ENCODE peak calls at places on chromosomes 11 and 22, in five cellular contexts. Z is brain microvascular endothelial cell, Q is H9, R is fibroblast of mammary gland, I is D721Med. K is an unnamed sample.

GRCh38 chr11:125168875-125169537 is 4.5 kb downstream of the PKNOX2 start:
- DNase-seq in Z (no peak), I (peak), Q (no peak), R (no peak), K (no peak)

GRCh38 chr11:61587951-61588695 is 7.2 kb upstream of the SYT7 start:
- DNase-seq in Q (peak), R (peak), Z (no peak), I (peak), K (no peak)

GRCh38 chr22:32067613-32068012 is 24.6 kb downstream of the SLC5A1 start:
- DNase-seq in R (no peak), Q (no peak), I (no peak), Z (no peak), K (no peak)

GRCh38 chr11:69635804-69636511 is 5.0 kb upstream of the CCND1 start:
- DNase-seq in I (no peak), Z (no peak), R (no peak), Q (no peak), K (no peak)

GRCh38 chr11:9315078-9315688 is 790 bp upstream of the TMEM41B start:
- DNase-seq in I (no peak), Z (no peak), Q (no peak), R (peak), K (no peak)

GRCh38 chr11:46417711-46418110 is 26.1 kb upstream of the CHRM4 start:
- DNase-seq in Z (no peak), R (no peak), I (no peak), Q (no peak), K (no peak)

GRCh38 chr11:65774525-65775306 is 6.1 kb downstream of the AP5B1 start:
- DNase-seq in R (no peak), Q (no peak), I (no peak), Z (no peak), K (no peak)

GRCh38 chr11:73320786-73321325 is 12.8 kb downstream of the ARHGEF17 start:
- DNase-seq in R (peak), Z (no peak), Q (no peak), I (no peak), K (no peak)

GRCh38 chr11:128294685-128295079 is 292.7 kb downstream of the ETS1 start:
- DNase-seq in I (no peak), Q (no peak), R (peak), Z (peak), K (no peak)

GRCh38 chr11:65014146-65014960 is at the start of gene ARL2:
- DNase-seq in R (peak), I (no peak), Q (peak), Z (no peak), K (no peak)

GRCh38 chr11:56183459-56183858 is 7.0 kb downstream of the OR5J2 start:
- DNase-seq in Z (no peak), Q (no peak), I (no peak), R (no peak), K (no peak)

GRCh38 chr11:6622261-6623171 is 3.3 kb upstream of the TPP1 start:
- DNase-seq in I (no peak), Q (no peak), R (peak), Z (no peak), K (no peak)

GRCh38 chr11:126628790-126629621 is 273.5 kb downstream of the ST3GAL4 start:
- DNase-seq in Z (no peak), R (peak), I (no peak), Q (no peak), K (peak)

GRCh38 chr11:8031248-8032115 is 44.3 kb downstream of the EIF3F start:
- DNase-seq in Z (no peak), I (no peak), Q (no peak), R (no peak), K (no peak)

GRCh38 chr22:29306175-29306829 is at the start of gene GAS2L1:
- DNase-seq in R (peak), Q (peak), Z (peak), I (peak), K (peak)

GRCh38 chr11:205221-206001 is 1.8 kb downstream of the BET1L start:
- DNase-seq in Q (no peak), Z (no peak), I (no peak), R (no peak), K (peak)

GRCh38 chr11:102306817-102307814 is 10.2 kb upstream of the BIRC3 start:
- DNase-seq in R (no peak), I (no peak), Z (no peak), Q (no peak), K (no peak)

GRCh38 chr11:19980388-19980787 is 179.9 kb downstream of the DBX1 start:
- DNase-seq in Q (no peak), Z (no peak), I (no peak), R (no peak), K (no peak)

GRCh38 chr22:46592390-46592872 is 27.8 kb upstream of the GRAMD4 start:
- DNase-seq in I (no peak), Z (peak), R (peak), Q (no peak), K (peak)

GRCh38 chr11:450809-451451 is 851 bp downstream of the PTDSS2 start:
- DNase-seq in Q (peak), I (no peak), R (peak), Z (peak), K (peak)

GRCh38 chr11:3939211-3939610 is 83.7 kb downstream of the STIM1 start:
- DNase-seq in I (no peak), Q (no peak), R (peak), Z (peak), K (no peak)

GRCh38 chr11:56885182-56885581 is 103.5 kb upstream of the OR5AK2 start:
- DNase-seq in Q (no peak), I (no peak), Z (no peak), R (no peak), K (no peak)

GRCh38 chr22:30890689-30891442 is 77.7 kb downstream of the MORC2 start:
- DNase-seq in Q (peak), Z (peak), R (peak), I (no peak), K (peak)

GRCh38 chr11:36622431-36623136 is 24.5 kb upstream of the RAG2 start:
- DNase-seq in Q (no peak), Z (peak), I (no peak), R (peak), K (no peak)

GRCh38 chr11:33687733-33688479 is 12.7 kb downstream of the C11orf91 start:
- DNase-seq in Q (no peak), R (peak), I (peak), Z (peak), K (no peak)

GRCh38 chr11:12749442-12749841 is 75.2 kb downstream of the TEAD1 start:
- DNase-seq in I (no peak), R (no peak), Z (no peak), Q (no peak), K (no peak)

GRCh38 chr11:117950320-117950719 is 21.1 kb upstream of the TMPRSS13 start:
- DNase-seq in Z (no peak), I (no peak), Q (no peak), R (no peak), K (no peak)

GRCh38 chr11:12529041-12529440 is 145.2 kb upstream of the TEAD1 start:
- DNase-seq in I (no peak), Z (no peak), Q (no peak), R (no peak), K (no peak)

GRCh38 chr11:1160231-1161101 is 2.7 kb downstream of the MUC5AC start:
- DNase-seq in Q (no peak), I (no peak), R (no peak), Z (no peak), K (peak)

GRCh38 chr22:31853736-31854500 is 90.4 kb upstream of the YWHAH start:
- DNase-seq in Q (no peak), Z (no peak), I (no peak), R (peak), K (no peak)

GRCh38 chr11:126884192-126884973 is 116.2 kb downstream of the KIRREL3 start:
- DNase-seq in I (no peak), R (no peak), Z (no peak), Q (no peak), K (no peak)

GRCh38 chr11:17648528-17648927 is 70.8 kb upstream of the MYOD1 start:
- DNase-seq in Z (no peak), R (no peak), Q (no peak), I (no peak), K (no peak)

GRCh38 chr11:123640677-123641494 is 13.5 kb downstream of the SCN3B start:
- DNase-seq in Q (peak), R (peak), Z (peak), I (peak), K (no peak)

DNA sequence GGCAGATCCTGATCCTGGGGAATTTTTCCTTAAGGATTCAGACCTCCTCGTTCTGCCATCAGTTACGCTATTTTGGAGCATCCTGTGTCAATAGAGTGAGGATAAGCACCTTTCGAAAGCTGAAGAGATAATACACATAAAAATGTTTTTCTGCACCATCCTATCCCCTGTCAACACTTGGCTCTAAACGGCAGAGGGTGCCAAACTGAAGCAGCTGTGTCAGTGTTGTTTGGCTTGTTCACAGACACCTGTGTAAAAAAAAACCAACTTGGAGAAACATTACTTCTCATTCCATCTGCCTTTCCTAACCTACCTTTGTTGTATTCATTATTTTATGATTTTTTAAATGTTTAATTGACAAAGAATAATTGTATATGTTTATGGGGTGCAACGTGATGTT is 417.0 kb upstream of the DDI1 start:
- DNase-seq in R (peak), I (no peak), Z (no peak), Q (no peak), K (no peak)
- TF ChIP-seq CTCF in R (peak), I (no peak), Z (peak), Q (peak), K (no peak)

GRCh38 chr11:2299773-2300172 is 1.9 kb downstream of the C11orf21 start:
- DNase-seq in Q (no peak), Z (no peak), R (no peak), I (no peak), K (no peak)

GRCh38 chr11:2297623-2298030 is 4.1 kb downstream of the C11orf21 start:
- DNase-seq in R (no peak), I (no peak), Q (no peak), Z (no peak), K (no peak)

GRCh38 chr11:2298131-2298794 is 3.5 kb downstream of the C11orf21 start:
- DNase-seq in Q (no peak), Z (no peak), I (no peak), R (no peak), K (no peak)

GRCh38 chr11:2300290-2300935 is 1.3 kb downstream of the C11orf21 start:
- DNase-seq in Q (no peak), Z (no peak), I (no peak), R (no peak), K (peak)

GRCh38 chr11:2298795-2299747 is 2.6 kb downstream of the C11orf21 start:
- DNase-seq in I (no peak), R (no peak), Q (peak), Z (no peak), K (peak)
- TF ChIP-seq CTCF in I (no peak), R (no peak), Q (peak), Z (peak), K (peak)

DNA sequence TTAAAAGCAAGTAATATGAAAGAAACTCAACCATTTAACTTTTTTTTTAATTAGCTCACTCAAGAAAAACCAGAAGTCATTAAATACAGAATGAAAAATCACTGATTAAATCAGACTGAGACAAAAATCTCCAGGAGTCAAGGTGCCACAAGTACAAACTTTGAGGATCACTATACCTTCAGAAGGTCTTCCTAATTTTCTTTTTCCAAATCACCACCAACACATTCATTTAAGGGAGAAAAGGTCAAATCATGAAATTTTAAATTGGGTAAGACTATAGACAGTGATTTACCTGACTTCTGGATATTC is 32.3 kb downstream of the PITPNB start:
- DNase-seq in I (no peak), Q (no peak), R (no peak), Z (no peak), K (no peak)
- TF ChIP-seq CTCF in I (no peak), Q (no peak), R (no peak), Z (no peak), K (no peak)

DNA sequence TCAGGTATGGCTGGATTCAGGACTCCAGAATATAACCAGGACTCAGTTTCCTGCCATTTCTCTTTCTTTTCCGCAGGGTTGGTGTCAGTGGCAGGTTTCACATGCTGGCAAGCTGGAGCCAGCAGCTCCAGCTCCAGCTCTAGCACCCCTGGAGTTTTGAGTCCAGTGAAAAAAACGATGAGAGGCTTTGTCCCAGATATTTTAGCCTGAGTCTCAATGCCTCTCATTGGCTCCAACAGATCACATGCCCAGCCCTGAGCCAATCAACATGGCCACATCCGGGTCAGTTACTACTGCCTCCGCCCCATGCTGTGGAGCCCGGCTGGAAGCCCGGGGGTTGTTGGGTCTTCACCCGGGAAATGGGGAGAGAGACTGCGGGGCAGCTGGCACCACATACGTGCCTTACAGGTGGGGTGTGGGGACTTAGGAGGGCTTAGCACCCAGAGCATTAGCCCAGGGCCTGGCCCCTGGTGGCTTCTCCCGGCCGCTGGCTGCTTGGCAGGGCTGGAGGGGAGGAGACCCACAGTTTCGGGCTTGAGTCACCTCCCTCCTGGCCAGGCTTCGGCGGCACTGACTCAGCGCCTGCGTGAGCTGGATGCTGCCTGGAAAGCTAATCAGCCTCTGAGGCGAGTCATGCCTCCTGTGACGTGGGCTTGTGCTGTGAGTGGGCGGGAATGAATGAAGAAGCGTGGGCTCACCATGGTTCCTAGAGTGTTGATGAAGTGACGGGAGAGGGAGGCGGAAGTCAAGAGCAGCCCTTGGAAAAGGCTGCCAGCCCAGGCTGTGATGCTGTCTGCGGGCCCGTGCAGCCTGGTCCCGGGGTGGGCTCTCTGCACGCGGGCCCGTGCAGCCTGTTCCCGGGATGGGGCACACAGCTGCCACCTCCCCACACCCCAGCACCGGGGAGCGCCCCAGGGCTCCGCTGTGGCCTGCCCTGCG is 15.3 kb upstream of the MRTFA start:
- DNase-seq in I (peak), R (peak), Z (peak), Q (peak), K (peak)
- TF ChIP-seq CTCF in I (no peak), R (no peak), Z (peak), Q (no peak), K (no peak)

GRCh38 chr22:22703715-22704114 is 59.3 kb downstream of the GGTLC2 start:
- DNase-seq in I (no peak), Q (no peak), R (peak), Z (no peak), K (peak)

GRCh38 chr22:22700631-22701030 is 56.2 kb downstream of the GGTLC2 start:
- DNase-seq in Z (no peak), I (no peak), R (no peak), Q (no peak), K (no peak)

GRCh38 chr22:22702874-22703570 is 58.6 kb downstream of the GGTLC2 start:
- DNase-seq in R (no peak), I (no peak), Z (no peak), Q (no peak), K (no peak)

GRCh38 chr22:22704156-22704946 is 59.9 kb downstream of the GGTLC2 start:
- DNase-seq in Q (peak), R (no peak), I (no peak), Z (no peak), K (no peak)

DNA sequence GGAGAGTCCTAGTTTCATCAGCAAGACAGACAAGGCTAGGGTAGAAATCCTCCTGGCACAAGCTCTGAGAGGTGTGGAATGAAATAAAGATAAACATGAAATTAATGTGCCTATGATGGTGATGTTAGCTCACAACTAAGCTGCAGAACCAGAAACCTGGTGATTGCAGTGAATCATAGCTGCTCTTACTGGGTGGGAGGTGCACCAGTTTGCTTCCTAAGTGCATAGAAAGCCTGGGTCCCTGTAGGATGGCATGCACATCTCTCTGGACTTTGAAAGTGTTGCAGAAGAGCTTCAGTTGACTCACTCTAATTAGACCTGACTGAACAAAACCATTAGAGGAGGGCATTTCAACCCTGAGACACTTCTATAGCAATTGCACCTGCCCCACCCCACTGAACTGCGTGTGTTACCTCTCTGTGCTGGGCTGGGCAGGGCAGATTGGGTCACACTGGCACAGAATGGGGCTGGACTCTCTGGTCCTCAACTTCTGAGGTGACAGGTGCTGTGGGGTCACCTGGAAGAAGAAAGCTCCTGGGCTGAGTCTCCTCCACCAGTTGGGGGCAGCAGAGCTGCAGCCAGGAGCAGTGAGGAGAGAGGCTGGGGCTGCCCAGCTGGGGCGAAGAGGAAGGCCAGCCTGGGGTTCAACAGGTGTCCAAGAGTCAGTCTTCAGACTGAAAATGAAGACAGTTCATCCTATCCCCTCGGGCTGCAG is 57.9 kb downstream of the GGTLC2 start:
- DNase-seq in Z (no peak), Q (peak), I (no peak), R (peak), K (peak)
- TF ChIP-seq CTCF in Z (peak), Q (peak), I (peak), R (peak), K (peak)

GRCh38 chr11:130145975-130146776 is 13.4 kb upstream of the ST14 start:
- DNase-seq in Z (no peak), Q (peak), I (no peak), R (peak), K (peak)
- TF ChIP-seq CTCF in Z (peak), Q (peak), I (no peak), R (peak), K (peak)

DNA sequence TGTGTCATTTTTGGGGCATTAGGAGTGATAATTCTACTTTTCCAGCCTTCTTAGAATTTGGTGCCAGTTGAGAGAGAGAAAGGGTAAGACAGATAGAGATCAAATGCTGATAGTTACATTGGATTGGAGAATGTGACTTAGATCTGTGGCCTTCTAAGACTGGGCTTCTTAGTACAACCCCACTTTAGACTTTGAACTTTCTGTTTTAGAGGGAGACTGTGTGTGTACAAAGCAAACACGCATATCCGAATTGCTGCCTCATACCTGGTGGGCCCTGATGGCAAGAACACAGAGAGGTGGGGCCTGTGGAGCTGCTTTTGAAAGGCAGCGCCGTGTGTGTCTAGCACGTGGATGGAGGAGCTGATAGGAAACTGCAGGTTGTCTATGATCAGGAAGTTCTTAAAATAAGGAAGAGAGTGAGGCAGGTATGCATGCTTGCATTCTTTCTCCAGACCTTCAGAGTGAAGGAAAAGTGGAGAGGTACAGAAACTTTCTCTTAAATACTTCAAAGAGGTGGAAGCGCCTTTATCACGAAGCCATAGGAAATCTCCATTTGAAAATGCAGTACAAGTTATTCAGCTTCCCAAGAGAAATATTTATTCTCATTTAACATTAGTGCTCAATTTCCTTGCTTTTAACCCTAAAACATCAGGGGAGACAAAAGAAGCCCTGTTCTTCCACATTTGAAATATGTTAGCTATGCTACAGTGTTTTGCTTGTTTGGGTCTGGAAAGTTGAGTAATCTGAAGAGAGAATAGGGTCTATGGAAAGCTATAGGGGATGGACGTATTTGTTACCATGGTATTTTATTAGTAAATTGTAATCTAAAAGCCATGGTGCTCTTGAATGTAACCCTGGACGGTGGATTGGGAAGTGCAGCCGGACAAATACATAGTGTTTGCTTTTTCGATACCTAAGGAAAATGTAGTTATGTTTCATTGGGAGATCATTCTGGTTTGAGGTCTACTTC is 13.7 kb downstream of the PDHX start:
- DNase-seq in Z (no peak), Q (no peak), I (no peak), R (no peak), K (no peak)
- TF ChIP-seq CTCF in Z (no peak), Q (no peak), I (no peak), R (no peak), K (no peak)

K was measured in right lobe of liver.